ENCODE peak calls at places on chromosomes 7 and 10, in five cellular contexts. E, F, K, R and O are unnamed samples.
A peak's percentile ranks its signal among the peaks of the same experiment; 100 is the strongest.

GRCh38 chr10:95536017-95536416 is 25.2 kb downstream of the SORBS1 start:
- DNase-seq in R (peak; percentile 60), F (no peak), E (peak; percentile 41), K (no peak), O (no peak)

GRCh38 chr10:90148121-90148855 is 446.9 kb downstream of the KIF20B start:
- DNase-seq in K (no peak), E (peak; percentile 47), R (no peak), F (peak; percentile 72), O (no peak)

GRCh38 chr10:124156524-124157225 is 63.3 kb upstream of the CHST15 start:
- DNase-seq in K (no peak), E (no peak), F (no peak), R (no peak), O (no peak)

GRCh38 chr7:142381727-142382409 is 124.0 kb upstream of the PRSS58 start:
- DNase-seq in K (no peak), F (no peak), E (no peak), R (no peak), O (no peak)

GRCh38 chr7:1566687-1567081 is 3.1 kb downstream of the PSMG3 start:
- DNase-seq in F (no peak), K (no peak), R (no peak), E (peak; percentile 10), O (no peak)

GRCh38 chr10:132103116-132103910 is 37.6 kb downstream of the JAKMIP3 start:
- DNase-seq in E (no peak), F (no peak), R (no peak), K (no peak), O (no peak)

GRCh38 chr10:74047871-74048270 is 50.0 kb downstream of the VCL start:
- DNase-seq in F (no peak), K (peak; percentile 53), R (no peak), E (no peak), O (peak; percentile 61)

GRCh38 chr7:2633538-2634264 is 1.9 kb downstream of the TTYH3 start:
- DNase-seq in R (peak; percentile 78), E (peak; percentile 85), F (peak; percentile 74), K (no peak), O (peak; percentile 66)

GRCh38 chr7:25894002-25894901 is 257.7 kb upstream of the NFE2L3 start:
- DNase-seq in R (no peak), F (peak; percentile 87), K (peak; percentile 5), E (peak; percentile 48), O (no peak)

GRCh38 chr7:19558527-19558926 is 150.3 kb downstream of the POLR1F start:
- DNase-seq in R (no peak), F (no peak), K (no peak), E (no peak), O (peak; percentile 33)

GRCh38 chr7:19522486-19522885 is 186.4 kb downstream of the POLR1F start:
- DNase-seq in E (no peak), R (no peak), K (no peak), F (peak; percentile 22), O (peak; percentile 21)

GRCh38 chr10:10044959-10045764 is 972.5 kb upstream of the CELF2 start:
- DNase-seq in R (no peak), F (no peak), K (no peak), E (no peak), O (no peak)

GRCh38 chr10:76382381-76382851 is 951.0 kb downstream of the LRMDA start:
- DNase-seq in K (no peak), E (no peak), F (no peak), R (no peak), O (no peak)

GRCh38 chr7:38699481-38699880 is 68.3 kb upstream of the AMPH start:
- DNase-seq in E (no peak), K (no peak), F (peak; percentile 65), R (no peak), O (no peak)

GRCh38 chr7:12947465-12947864 is 260.0 kb downstream of the ARL4A start:
- DNase-seq in R (no peak), F (no peak), K (no peak), E (no peak), O (no peak)

GRCh38 chr7:29970158-29970557 is 19.4 kb downstream of the SCRN1 start:
- DNase-seq in R (no peak), K (no peak), F (no peak), E (no peak), O (no peak)

GRCh38 chr7:134690016-134690415 is 43.4 kb downstream of the BPGM start:
- DNase-seq in F (no peak), R (no peak), K (no peak), E (peak; percentile 72), O (no peak)

GRCh38 chr10:101234333-101234732 is 5.1 kb upstream of the LBX1 start:
- DNase-seq in R (no peak), K (no peak), E (no peak), F (no peak), O (no peak)

GRCh38 chr7:116772423-116772852 is 89.9 kb upstream of the CAPZA2 start:
- DNase-seq in K (no peak), E (no peak), F (peak; percentile 96), R (no peak), O (no peak)

GRCh38 chr10:30820282-30820991 is 190.9 kb upstream of the LYZL2 start:
- DNase-seq in F (no peak), K (no peak), R (no peak), E (no peak), O (no peak)

GRCh38 chr10:118256825-118257570 is 85.1 kb downstream of the FAM204A start:
- DNase-seq in E (no peak), F (no peak), R (no peak), K (no peak), O (no peak)

GRCh38 chr10:110151871-110152270 is 55.5 kb upstream of the MXI1 start:
- DNase-seq in F (no peak), R (no peak), K (no peak), E (no peak), O (no peak)

GRCh38 chr10:77274046-77274795 is 363.4 kb downstream of the KCNMA1 start:
- DNase-seq in F (peak; percentile 82), K (no peak), E (peak; percentile 36), R (peak; percentile 65), O (peak; percentile 17)

GRCh38 chr7:102463841-102464576 is 654 bp downstream of the ALKBH4 start:
- DNase-seq in R (no peak), F (no peak), K (no peak), E (no peak), O (no peak)

GRCh38 chr7:80014507-80014906 is 120.1 kb upstream of the GNAI1 start:
- DNase-seq in E (peak; percentile 10), R (no peak), K (no peak), F (peak; percentile 33), O (no peak)

GRCh38 chr10:74825371-74826141 is 844 bp upstream of the KAT6B start:
- DNase-seq in E (peak; percentile 75), R (no peak), K (no peak), F (no peak), O (no peak)

DNA sequence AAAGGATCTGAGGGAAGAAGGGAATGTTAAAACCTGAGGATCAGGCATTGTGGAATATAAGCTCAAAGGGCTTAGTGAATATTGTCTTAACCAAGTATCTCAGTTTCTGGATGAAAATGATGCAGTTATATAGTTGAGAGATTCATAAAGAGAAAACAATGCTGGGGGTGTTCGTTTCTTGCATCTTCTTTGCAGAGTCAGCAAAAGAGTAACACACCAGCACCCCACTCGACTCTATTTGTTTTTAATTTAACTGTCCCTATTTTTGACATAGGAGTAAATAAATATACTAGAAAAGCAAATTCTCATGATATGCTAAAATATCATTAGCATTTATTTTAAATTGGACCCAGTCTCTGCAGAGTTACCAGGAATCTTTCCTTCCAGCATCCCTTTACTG is 7.6 kb upstream of the OIT3 start:
- DNase-seq in E (no peak), F (no peak), K (no peak), R (no peak), O (no peak)
- H3K27me3 ChIP-seq in E (no peaks in the 10 kb centered on the region), F (no peaks in the 10 kb centered on the region), K (no peaks in the 10 kb centered on the region), R (no peaks in the 10 kb centered on the region), O (no peaks in the 10 kb centered on the region)

DNA sequence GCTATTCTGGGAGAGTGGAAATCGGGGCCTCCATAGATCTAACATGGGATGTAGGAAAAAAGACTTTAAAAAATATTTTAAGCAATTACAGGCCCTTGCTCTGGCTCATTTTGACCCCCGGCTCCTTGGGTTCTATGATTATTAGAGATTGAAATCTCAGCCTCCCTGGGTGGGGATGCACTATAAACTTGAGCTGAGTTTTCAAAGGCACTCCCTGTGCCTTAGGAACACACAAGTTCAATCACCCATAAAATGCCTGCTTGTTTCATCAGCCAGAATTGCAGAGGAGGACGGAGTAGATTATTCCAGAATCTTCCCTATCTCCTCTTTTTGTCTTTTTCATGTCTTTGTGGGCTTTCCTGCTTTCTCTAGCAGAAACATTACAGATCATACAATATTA is 145.4 kb downstream of the CUBN start:
- DNase-seq in K (no peak), E (no peak), R (no peak), F (no peak), O (no peak)
- TF ChIP-seq CTCF in K (no peak), E (no peak), R (no peak), F (no peak), O (no peak)

GRCh38 chr7:40544277-40544723 is 409.5 kb downstream of the SUGCT start:
- DNase-seq in K (no peak), R (no peak), E (no peak), F (no peak), O (no peak)
- H3K27me3 ChIP-seq in K (no peaks in the 10 kb centered on the region), R (no peaks in the 10 kb centered on the region), E (no peaks in the 10 kb centered on the region), F (no peaks in the 10 kb centered on the region), O (no peaks in the 10 kb centered on the region)

GRCh38 chr7:49791089-49791741 is 17.8 kb downstream of the VWC2 start:
- DNase-seq in F (peak; percentile 25), K (no peak), R (no peak), E (peak; percentile 50), O (no peak)
- TF ChIP-seq CTCF in F (peak; percentile 17), K (no peak), R (no peak), E (peak; percentile 57), O (peak; percentile 60)

GRCh38 chr10:69609077-69609476 is 21.0 kb upstream of the FAM241B start:
- DNase-seq in R (no peak), F (no peak), E (no peak), K (no peak), O (no peak)
- H3K27me3 ChIP-seq in R (no peaks in the 10 kb centered on the region), F (no peaks in the 10 kb centered on the region), E (no peaks in the 10 kb centered on the region), K (peaks cover 5% of the 10 kb centered on the region), O (peaks cover 66% of the 10 kb centered on the region)